ENCODE peak calls at places on chromosomes 12 and 14, in four cellular contexts. One of them, this sample, is unnamed. For H3K4me1, the result is how much of the 10 kb centered on the place peaks cover.

GRCh38 chr12:52744493-52745156 is 32.5 kb downstream of the KRT76 start:
- DNase-seq in cardiac muscle cell: no peak
- DNase-seq in A549: no peak
- DNase-seq in Caco-2: no peak
- DNase-seq in this sample: no peak

GRCh38 chr14:75242546-75243273 is 35.9 kb upstream of the FOS start:
- DNase-seq in cardiac muscle cell: peak
- DNase-seq in A549: no peak
- DNase-seq in Caco-2: no peak
- DNase-seq in this sample: peak

GRCh38 chr14:68816183-68816942 is 23.5 kb upstream of the ZFP36L1 start:
- DNase-seq in cardiac muscle cell: peak
- DNase-seq in A549: peak
- DNase-seq in Caco-2: peak
- DNase-seq in this sample: peak

GRCh38 chr12:57459750-57460400 is at the start of gene GLI1:
- DNase-seq in cardiac muscle cell: peak
- DNase-seq in A549: peak
- DNase-seq in Caco-2: no peak
- DNase-seq in this sample: peak

GRCh38 chr14:25122188-25122587 is 72.2 kb upstream of the STXBP6 start:
- DNase-seq in cardiac muscle cell: no peak
- DNase-seq in A549: no peak
- DNase-seq in Caco-2: no peak
- DNase-seq in this sample: no peak

GRCh38 chr12:124771462-124772361 is 92.0 kb downstream of the SCARB1 start:
- DNase-seq in cardiac muscle cell: peak
- DNase-seq in A549: peak
- DNase-seq in Caco-2: peak
- DNase-seq in this sample: peak

GRCh38 chr12:46266869-46267617 is 1.8 kb downstream of the SLC38A1 start:
- DNase-seq in cardiac muscle cell: peak
- DNase-seq in A549: peak
- DNase-seq in Caco-2: peak
- DNase-seq in this sample: peak

GRCh38 chr12:6604254-6605029 is 2.7 kb downstream of the CHD4 start:
- DNase-seq in cardiac muscle cell: no peak
- DNase-seq in A549: no peak
- DNase-seq in Caco-2: no peak
- DNase-seq in this sample: no peak

GRCh38 chr12:24948452-24948815 is 467 bp downstream of the BCAT1 start:
- DNase-seq in cardiac muscle cell: peak
- DNase-seq in A549: peak
- DNase-seq in Caco-2: no peak
- DNase-seq in this sample: peak

GRCh38 chr12:131209082-131210070 is 255.7 kb downstream of the ADGRD1 start:
- DNase-seq in cardiac muscle cell: no peak
- DNase-seq in A549: no peak
- DNase-seq in Caco-2: no peak
- DNase-seq in this sample: no peak

DNA sequence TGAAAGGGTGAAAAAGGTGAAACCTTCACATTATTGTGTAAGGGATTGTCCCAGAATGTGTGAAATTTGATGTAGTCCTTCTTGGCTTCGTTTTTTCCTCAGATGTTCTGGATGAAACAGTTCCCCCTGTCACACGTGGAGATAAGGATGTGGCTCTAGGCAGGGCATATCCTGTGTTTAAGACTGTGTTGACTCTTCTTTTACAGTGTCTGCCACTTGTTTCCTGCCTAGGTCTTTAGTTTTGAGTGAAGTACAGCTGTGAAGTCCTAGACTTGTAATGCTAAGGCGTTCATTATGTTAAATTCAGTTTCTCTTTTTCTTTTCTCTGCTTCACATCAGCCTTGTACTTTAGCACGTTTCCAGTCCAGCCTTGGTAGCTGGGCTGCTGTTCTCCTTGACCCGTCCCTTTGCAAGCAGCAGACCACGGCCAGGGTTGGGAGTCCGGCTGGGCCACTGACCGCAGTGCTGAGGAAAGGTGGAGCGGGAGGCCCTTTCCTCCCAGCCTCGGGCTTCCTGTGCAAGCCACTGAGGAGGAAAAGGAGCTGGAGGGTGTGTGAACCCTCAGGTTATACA is 59.1 kb downstream of the RASSF3 start:
- DNase-seq in cardiac muscle cell: peak
- DNase-seq in A549: no peak
- DNase-seq in Caco-2: peak
- DNase-seq in this sample: peak
- H3K4me1 ChIP-seq in cardiac muscle cell: half or more
- H3K4me1 ChIP-seq in A549: half or more
- H3K4me1 ChIP-seq in Caco-2: half or more
- H3K4me1 ChIP-seq in this sample: under half

DNA sequence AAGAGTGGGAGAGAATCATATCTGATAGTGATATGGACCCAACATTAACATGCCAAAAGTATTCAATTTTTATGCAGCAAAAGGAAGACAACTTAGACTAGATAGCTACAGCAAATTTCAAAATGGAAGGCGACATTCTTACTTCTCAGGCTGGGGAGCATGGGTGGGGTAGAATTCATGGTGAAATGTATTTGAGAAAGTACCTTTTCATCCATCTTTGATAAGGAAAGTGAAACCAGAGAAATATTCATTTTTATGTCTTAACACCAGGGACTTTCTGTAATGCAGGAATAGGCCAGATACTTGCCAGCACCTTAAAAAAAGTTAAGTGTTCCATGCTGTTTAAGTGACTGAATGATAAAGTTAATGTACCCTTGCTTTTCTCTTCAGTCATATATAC is 13.4 kb downstream of the BTG1 start:
- DNase-seq in cardiac muscle cell: no peak
- DNase-seq in A549: no peak
- DNase-seq in Caco-2: no peak
- DNase-seq in this sample: no peak
- H3K4me3 ChIP-seq in cardiac muscle cell: peak
- H3K4me3 ChIP-seq in A549: no peak
- H3K4me3 ChIP-seq in Caco-2: no peak
- H3K4me3 ChIP-seq in this sample: no peak

GRCh38 chr12:111441107-111441928 is 35.6 kb downstream of the SH2B3 start:
- DNase-seq in cardiac muscle cell: no peak
- DNase-seq in A549: no peak
- DNase-seq in Caco-2: no peak
- DNase-seq in this sample: no peak

GRCh38 chr12:111439657-111440151 is 34.0 kb downstream of the SH2B3 start:
- DNase-seq in cardiac muscle cell: no peak
- DNase-seq in A549: no peak
- DNase-seq in Caco-2: no peak
- DNase-seq in this sample: no peak

GRCh38 chr12:111440152-111440551 is 34.4 kb downstream of the SH2B3 start:
- DNase-seq in cardiac muscle cell: no peak
- DNase-seq in A549: no peak
- DNase-seq in Caco-2: no peak
- DNase-seq in this sample: no peak

GRCh38 chr12:111442301-111443045 is 36.8 kb downstream of the SH2B3 start:
- DNase-seq in cardiac muscle cell: no peak
- DNase-seq in A549: no peak
- DNase-seq in Caco-2: no peak
- DNase-seq in this sample: no peak

DNA sequence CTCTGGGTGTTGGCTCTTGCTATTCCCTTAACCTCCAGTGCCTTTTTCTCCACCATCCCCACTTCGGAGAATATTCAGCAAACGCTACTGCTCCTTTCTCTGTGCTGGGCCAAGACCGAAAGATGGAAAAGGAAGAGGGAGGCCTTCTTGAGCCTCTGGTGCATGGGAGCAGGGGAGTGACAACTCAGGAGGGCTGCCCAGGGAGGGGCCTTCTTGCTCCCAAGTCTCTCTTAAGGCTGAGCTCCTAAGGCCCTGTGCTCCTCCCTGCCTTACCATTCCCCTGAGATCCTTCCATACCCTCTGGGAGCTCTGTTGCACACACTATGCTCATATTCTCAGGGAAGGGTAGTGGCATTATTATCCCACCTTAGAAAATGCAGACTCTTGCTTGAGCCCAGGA is 34.9 kb downstream of the SH2B3 start:
- DNase-seq in cardiac muscle cell: no peak
- DNase-seq in A549: no peak
- DNase-seq in Caco-2: no peak
- DNase-seq in this sample: no peak
- H3K4me1 ChIP-seq in cardiac muscle cell: under half
- H3K4me1 ChIP-seq in A549: under half
- H3K4me1 ChIP-seq in Caco-2: under half
- H3K4me1 ChIP-seq in this sample: under half

GRCh38 chr12:26512213-26512612 is 316.8 kb downstream of the SSPN start:
- DNase-seq in cardiac muscle cell: no peak
- DNase-seq in A549: no peak
- DNase-seq in Caco-2: peak
- DNase-seq in this sample: no peak
- H3K4me3 ChIP-seq in cardiac muscle cell: no peak
- H3K4me3 ChIP-seq in A549: no peak
- H3K4me3 ChIP-seq in Caco-2: no peak
- H3K4me3 ChIP-seq in this sample: no peak

DNA sequence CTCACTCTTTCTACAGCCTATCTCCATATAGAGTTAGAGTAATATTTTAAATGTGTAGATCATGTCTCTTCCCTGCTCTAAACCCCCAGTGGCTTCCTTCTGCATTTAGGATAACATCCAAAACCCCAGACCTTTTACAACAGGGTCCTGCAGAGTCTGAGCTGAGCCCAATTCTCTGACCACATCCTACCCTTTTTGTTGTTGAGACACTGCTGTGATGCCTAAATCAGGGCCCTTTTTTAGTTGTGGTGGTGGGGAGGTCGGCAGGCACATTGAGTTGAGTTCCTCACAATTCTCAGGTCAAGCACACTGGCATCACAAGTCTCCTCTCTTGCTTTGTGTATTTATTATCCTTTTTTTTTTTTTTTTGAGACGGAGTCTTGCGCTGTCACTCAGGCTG is 1.8 kb upstream of the DDX47 start:
- DNase-seq in cardiac muscle cell: no peak
- DNase-seq in A549: no peak
- DNase-seq in Caco-2: no peak
- DNase-seq in this sample: no peak
- H3K4me1 ChIP-seq in cardiac muscle cell: under half
- H3K4me1 ChIP-seq in A549: half or more
- H3K4me1 ChIP-seq in Caco-2: half or more
- H3K4me1 ChIP-seq in this sample: under half

GRCh38 chr12:88299567-88300101 is 157.5 kb downstream of the TMTC3 start:
- DNase-seq in cardiac muscle cell: no peak
- DNase-seq in A549: peak
- DNase-seq in Caco-2: no peak
- DNase-seq in this sample: no peak
- H3K4me3 ChIP-seq in cardiac muscle cell: no peak
- H3K4me3 ChIP-seq in A549: no peak
- H3K4me3 ChIP-seq in Caco-2: no peak
- H3K4me3 ChIP-seq in this sample: no peak

DNA sequence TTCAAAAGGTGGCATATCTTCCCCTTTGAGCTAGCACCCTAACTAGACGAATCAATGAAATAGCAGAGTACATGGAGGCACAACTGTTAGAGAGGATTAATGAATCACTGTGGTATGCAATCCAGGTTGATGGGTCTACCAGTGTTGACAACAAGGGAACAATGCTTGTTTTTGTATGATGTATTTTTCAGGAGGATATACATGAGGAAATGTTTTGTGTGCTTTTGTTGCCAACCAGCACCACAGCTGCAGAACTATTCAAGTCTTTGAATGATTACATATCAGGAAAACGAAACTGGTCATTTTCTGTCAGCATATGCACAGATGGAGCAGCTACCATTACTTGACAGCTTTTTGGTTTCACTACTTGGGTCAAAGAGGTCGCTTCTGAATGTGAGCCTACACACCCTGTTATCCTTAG is 142.6 kb downstream of the GPHN start:
- DNase-seq in cardiac muscle cell: no peak
- DNase-seq in A549: no peak
- DNase-seq in Caco-2: no peak
- DNase-seq in this sample: no peak
- H3K4me1 ChIP-seq in cardiac muscle cell: under half
- H3K4me1 ChIP-seq in A549: under half
- H3K4me1 ChIP-seq in Caco-2: under half
- H3K4me1 ChIP-seq in this sample: under half

GRCh38 chr14:95712398-95712797 is 1.5 kb downstream of the TCL1A start:
- DNase-seq in cardiac muscle cell: no peak
- DNase-seq in A549: no peak
- DNase-seq in Caco-2: no peak
- DNase-seq in this sample: no peak
- H3K4me3 ChIP-seq in cardiac muscle cell: no peak
- H3K4me3 ChIP-seq in A549: no peak
- H3K4me3 ChIP-seq in Caco-2: no peak
- H3K4me3 ChIP-seq in this sample: no peak

GRCh38 chr14:59356298-59356697 is 108.9 kb downstream of the GPR135 start:
- DNase-seq in cardiac muscle cell: no peak
- DNase-seq in A549: no peak
- DNase-seq in Caco-2: no peak
- DNase-seq in this sample: no peak
- H3K4me1 ChIP-seq in cardiac muscle cell: half or more
- H3K4me1 ChIP-seq in A549: under half
- H3K4me1 ChIP-seq in Caco-2: under half
- H3K4me1 ChIP-seq in this sample: under half

DNA sequence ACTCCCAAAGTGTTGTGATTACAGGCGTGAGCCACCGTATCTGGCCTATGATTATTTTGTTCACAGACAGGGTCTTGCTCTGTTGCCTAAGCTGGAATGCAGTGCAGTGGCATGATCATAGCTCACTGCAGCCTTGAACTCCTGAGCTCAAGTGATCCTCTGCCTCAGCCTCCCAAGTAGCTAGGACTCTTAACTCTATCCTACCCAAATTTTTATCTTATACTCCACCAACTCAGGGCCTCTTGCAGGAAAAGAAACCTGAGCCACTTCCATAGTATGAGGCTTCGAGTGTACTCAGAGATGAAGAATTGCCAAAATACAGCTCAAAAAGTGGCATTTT is 828 bp downstream of the MMAB start:
- DNase-seq in cardiac muscle cell: no peak
- DNase-seq in A549: no peak
- DNase-seq in Caco-2: no peak
- DNase-seq in this sample: no peak
- H3K4me3 ChIP-seq in cardiac muscle cell: peak
- H3K4me3 ChIP-seq in A549: peak
- H3K4me3 ChIP-seq in Caco-2: peak
- H3K4me3 ChIP-seq in this sample: peak